ENCODE peak calls at places on chromosomes 12 and 14, in four cellular contexts. K is CD8-positive, alpha-beta memory T cell; W is stomach; N is mammary epithelial cell. Z is an unnamed sample. For H3K27me3, the result is how much of the 10 kb centered on the place peaks cover.

GRCh38 chr14:100140452-100141132 is 18.9 kb downstream of the DEGS2 start:
- DNase-seq in N (no peak), W (peak), K (no peak), Z (no peak)

GRCh38 chr14:102096569-102097188 is 9.8 kb upstream of the HSP90AA1 start:
- DNase-seq in W (peak), N (peak), K (peak), Z (no peak)

GRCh38 chr12:47736877-47737676 is 11.8 kb upstream of the ENDOU start:
- DNase-seq in K (no peak), W (peak), N (no peak), Z (no peak)

GRCh38 chr14:95432152-95433093 is 84.0 kb downstream of the SYNE3 start:
- DNase-seq in N (peak), K (no peak), W (peak), Z (no peak)

GRCh38 chr12:12047682-12048081 is 23.1 kb upstream of the BCL2L14 start:
- DNase-seq in K (no peak), N (no peak), W (no peak), Z (no peak)

GRCh38 chr14:36021926-36022325 is 154.6 kb downstream of the PTCSC3 start:
- DNase-seq in W (no peak), K (no peak), N (no peak), Z (no peak)

GRCh38 chr12:46699986-46700385 is 125.8 kb downstream of the SLC38A4 start:
- DNase-seq in W (no peak), N (no peak), K (no peak), Z (no peak)

GRCh38 chr12:53217049-53217929 is 10.2 kb upstream of the ITGB7 start:
- DNase-seq in N (peak), K (peak), W (peak), Z (no peak)

GRCh38 chr12:2083561-2083960 is 30.8 kb downstream of the CACNA1C start:
- DNase-seq in N (no peak), K (no peak), W (no peak), Z (no peak)

GRCh38 chr14:55754471-55754870 is 174.5 kb downstream of the KTN1 start:
- DNase-seq in W (no peak), N (peak), K (no peak), Z (no peak)

GRCh38 chr12:20561886-20562285 is 133.2 kb upstream of the SLCO1C1 start:
- DNase-seq in W (no peak), N (no peak), K (no peak), Z (no peak)

GRCh38 chr12:110245278-110245868 is 35.7 kb upstream of the ATP2A2 start:
- DNase-seq in N (no peak), W (peak), K (peak), Z (peak)

GRCh38 chr12:93944196-93944595 is 204.2 kb upstream of the PLXNC1 start:
- DNase-seq in K (no peak), W (no peak), N (no peak), Z (no peak)

GRCh38 chr12:28500373-28501024 is 310.2 kb downstream of the CCDC91 start:
- DNase-seq in N (no peak), W (no peak), K (no peak), Z (no peak)

GRCh38 chr12:90621927-90622326 is 333.0 kb downstream of the CCER1 start:
- DNase-seq in W (no peak), K (no peak), N (peak), Z (no peak)

GRCh38 chr12:127162902-127163301 is 1104.1 kb upstream of the TMEM132C start:
- DNase-seq in K (no peak), W (no peak), N (peak), Z (no peak)

GRCh38 chr12:117284160-117284559 is 77.3 kb downstream of the NOS1 start:
- DNase-seq in N (no peak), W (no peak), K (no peak), Z (no peak)

GRCh38 chr14:93857081-93857480 is 68.8 kb upstream of the PRIMA1 start:
- DNase-seq in K (no peak), W (no peak), N (no peak), Z (no peak)

GRCh38 chr14:31568151-31568550 is 6.9 kb downstream of the NUBPL start:
- DNase-seq in K (no peak), N (no peak), W (no peak), Z (no peak)

GRCh38 chr14:59529189-59529588 is 44.9 kb downstream of the JKAMP start:
- DNase-seq in K (no peak), W (no peak), N (no peak), Z (no peak)

GRCh38 chr14:72538387-72538786 is 355.5 kb downstream of the DPF3 start:
- DNase-seq in K (no peak), N (no peak), W (no peak), Z (no peak)

GRCh38 chr12:86787419-86787818 is 531.2 kb upstream of the MGAT4C start:
- DNase-seq in N (peak), K (no peak), W (no peak), Z (no peak)

GRCh38 chr14:31419179-31420012 is 954 bp downstream of the HEATR5A start:
- DNase-seq in N (no peak), K (no peak), W (no peak), Z (no peak)

GRCh38 chr12:77299910-77300772 is 234.8 kb upstream of the E2F7 start:
- DNase-seq in K (no peak), W (no peak), N (peak), Z (no peak)

GRCh38 chr12:754871-755562 is 2.6 kb downstream of the WNK1 start:
- DNase-seq in K (no peak), N (peak), W (no peak), Z (no peak)

GRCh38 chr12:109150124-109150640 is 33.8 kb downstream of the ACACB start:
- DNase-seq in W (no peak), K (no peak), N (no peak), Z (no peak)

GRCh38 chr12:79121486-79121885 is 256.9 kb downstream of the SYT1 start:
- DNase-seq in N (no peak), W (no peak), K (no peak), Z (no peak)

GRCh38 chr12:62484234-62484633 is 17.6 kb downstream of the MON2 start:
- DNase-seq in N (peak), K (no peak), W (no peak), Z (no peak)

GRCh38 chr14:88841741-88842140 is 17.3 kb downstream of the TTC8 start:
- DNase-seq in K (no peak), N (peak), W (no peak), Z (no peak)

GRCh38 chr12:131157739-131158138 is 204.0 kb downstream of the ADGRD1 start:
- DNase-seq in K (no peak), N (no peak), W (no peak), Z (no peak)

GRCh38 chr14:85319998-85320397 is 209.9 kb upstream of the FLRT2 start:
- DNase-seq in N (peak), K (no peak), W (no peak), Z (no peak)

GRCh38 chr12:43337571-43338497 is 214.2 kb downstream of the ADAMTS20 start:
- DNase-seq in K (no peak), N (peak), W (no peak), Z (no peak)

GRCh38 chr12:48811454-48812090 is 6.7 kb upstream of the CACNB3 start:
- DNase-seq in K (no peak), N (no peak), W (no peak), Z (no peak)

GRCh38 chr12:53561590-53561953 is 54.3 kb upstream of the NPFF start:
- DNase-seq in W (no peak), N (peak), K (no peak), Z (no peak)

GRCh38 chr14:94062344-94062904 is 18.6 kb downstream of the DDX24 start:
- DNase-seq in W (no peak), N (peak), K (no peak), Z (no peak)

GRCh38 chr12:98868538-98868937 is 223.4 kb downstream of the APAF1 start:
- DNase-seq in K (no peak), W (no peak), N (no peak), Z (no peak)

DNA sequence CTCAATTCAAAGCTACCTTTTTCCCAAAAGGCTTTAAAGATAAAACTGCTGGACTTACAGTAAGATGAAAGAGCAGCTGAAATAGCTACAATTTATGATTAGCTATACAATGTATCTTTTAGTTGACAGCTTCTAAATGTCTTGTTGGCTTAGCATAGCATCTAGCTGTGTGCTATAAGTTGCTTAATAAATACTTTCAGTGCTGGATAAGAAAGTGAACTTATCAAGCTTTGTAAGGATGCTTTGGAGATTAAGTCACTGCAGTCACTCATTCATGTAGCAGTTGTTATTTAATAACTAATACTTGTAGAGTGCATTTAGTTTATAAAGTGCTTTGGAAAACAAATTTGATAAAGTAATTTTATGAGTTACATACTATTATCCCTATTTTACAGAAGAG is 14.6 kb downstream of the CFAP54 start:
- DNase-seq in W (no peak), N (no peak), K (no peak), Z (no peak)
- H3K27ac ChIP-seq in W (no peak), N (no peak), K (no peak), Z (no peak)

GRCh38 chr12:49953146-49953545 is 2.6 kb downstream of the AQP2 start:
- DNase-seq in W (no peak), K (no peak), N (no peak), Z (no peak)
- H3K27me3 ChIP-seq in W (half or more), K (under half), N (under half), Z (under half)

GRCh38 chr14:68271996-68272395 is 452.4 kb downstream of the RAD51B start:
- DNase-seq in N (no peak), W (no peak), K (no peak), Z (no peak)

GRCh38 chr14:68268197-68268596 is 448.6 kb downstream of the RAD51B start:
- DNase-seq in W (no peak), N (no peak), K (no peak), Z (no peak)

GRCh38 chr14:68268719-68269118 is 449.1 kb downstream of the RAD51B start:
- DNase-seq in N (no peak), W (no peak), K (no peak), Z (no peak)

GRCh38 chr14:68269136-68269535 is 449.6 kb downstream of the RAD51B start:
- DNase-seq in N (no peak), K (no peak), W (no peak), Z (no peak)

GRCh38 chr14:68270342-68270741 is 450.8 kb downstream of the RAD51B start:
- DNase-seq in W (no peak), K (no peak), N (no peak), Z (no peak)
- H3K27ac ChIP-seq in W (no peak), K (no peak), N (no peak), Z (no peak)

GRCh38 chr12:124032265-124032886 is 59.4 kb downstream of the ZNF664 start:
- DNase-seq in K (no peak), W (peak), N (peak), Z (no peak)
- H3K27me3 ChIP-seq in K (under half), W (under half), N (under half), Z (under half)

DNA sequence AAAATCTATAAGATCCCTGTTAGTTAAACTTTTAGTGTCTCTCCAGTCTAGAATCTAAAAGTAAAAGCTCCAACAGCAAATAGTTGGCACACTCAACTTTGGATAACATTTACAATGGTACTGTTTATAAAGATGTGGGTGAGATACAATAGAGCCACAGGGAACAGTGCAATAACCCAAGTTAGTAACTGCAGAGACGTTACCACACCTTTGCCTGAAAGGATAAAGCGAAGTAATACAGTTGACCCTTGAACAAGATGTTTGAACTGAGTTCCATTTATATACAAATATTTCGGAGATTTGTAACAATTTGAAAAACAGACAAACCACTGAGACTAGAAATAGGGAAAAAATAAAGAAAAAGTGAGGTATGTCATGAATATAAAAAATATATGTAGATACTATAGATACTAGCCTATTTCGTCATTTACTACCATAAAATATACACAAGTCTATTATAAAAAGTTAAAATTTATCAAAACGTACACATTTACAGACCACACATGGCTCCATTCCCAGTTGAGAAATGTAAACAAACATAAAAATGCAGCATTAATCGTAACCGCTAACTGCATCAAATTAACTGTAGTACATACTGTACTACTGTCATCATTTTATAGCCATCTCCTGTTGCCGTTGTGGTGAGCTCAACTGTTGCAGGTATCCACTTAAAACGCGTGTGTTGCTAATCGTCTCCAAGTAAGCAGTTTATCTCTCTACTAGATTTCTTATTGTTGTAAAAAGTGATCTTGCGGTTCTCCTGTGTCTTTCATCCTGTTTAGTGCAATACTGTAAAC is 56.5 kb upstream of the HIF1A start:
- DNase-seq in N (no peak), W (no peak), K (no peak), Z (no peak)
- H3K27ac ChIP-seq in N (no peak), W (no peak), K (no peak), Z (no peak)

GRCh38 chr12:3992945-3993344 is 119.7 kb upstream of the PARP11 start:
- DNase-seq in W (no peak), K (no peak), N (no peak), Z (no peak)
- H3K27me3 ChIP-seq in W (under half), K (under half), N (under half), Z (under half)

GRCh38 chr14:22752422-22752821 is 14.1 kb upstream of the OXA1L start:
- DNase-seq in W (no peak), N (peak), K (no peak), Z (no peak)
- H3K27ac ChIP-seq in W (no peak), N (no peak), K (no peak), Z (no peak)

GRCh38 chr12:57476162-57476992 is 3.3 kb downstream of the ARHGAP9 start:
- DNase-seq in K (peak), W (peak), N (no peak), Z (no peak)

GRCh38 chr12:57479043-57479375 is 657 bp downstream of the ARHGAP9 start:
- DNase-seq in W (no peak), N (no peak), K (no peak), Z (no peak)

GRCh38 chr12:57475271-57476161 is 4.2 kb downstream of the ARHGAP9 start:
- DNase-seq in N (no peak), K (no peak), W (no peak), Z (no peak)

GRCh38 chr12:57477710-57478681 is 1.7 kb downstream of the ARHGAP9 start:
- DNase-seq in N (no peak), K (peak), W (no peak), Z (no peak)

GRCh38 chr12:57476993-57477709 is 2.5 kb downstream of the ARHGAP9 start:
- DNase-seq in K (no peak), W (no peak), N (no peak), Z (no peak)
- H3K27me3 ChIP-seq in K (under half), W (half or more), N (under half), Z (under half)

GRCh38 chr12:95218852-95219171 is 1.2 kb downstream of the VEZT start:
- DNase-seq in N (peak), K (peak), W (no peak), Z (no peak)

GRCh38 chr12:95220726-95221125 is 3.1 kb downstream of the VEZT start:
- DNase-seq in K (no peak), W (no peak), N (no peak), Z (no peak)

GRCh38 chr12:95217377-95218163 is at the start of the genes FGD6 and VEZT:
- DNase-seq in N (peak), W (peak), K (peak), Z (peak)

GRCh38 chr12:95218164-95218851 is 701 bp downstream of the VEZT start:
- DNase-seq in N (peak), K (no peak), W (no peak), Z (no peak)

DNA sequence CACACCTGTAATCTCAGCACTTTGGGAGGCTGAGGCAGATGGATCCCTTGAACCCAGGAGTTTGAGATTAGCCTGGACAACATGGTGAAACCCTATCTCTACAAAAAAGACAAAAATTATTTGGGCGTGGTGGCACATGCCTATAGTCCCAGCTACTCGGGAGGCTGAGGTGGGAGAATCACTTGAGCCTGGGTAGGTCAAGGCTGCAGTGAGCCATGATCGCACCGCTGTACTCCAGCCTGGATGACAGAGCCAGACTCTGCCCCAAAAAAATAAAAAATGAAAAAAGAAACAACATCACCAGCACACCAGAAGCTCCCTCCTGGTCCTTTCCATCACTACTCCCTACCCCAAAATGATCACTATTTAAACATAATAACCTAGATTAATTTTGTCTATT is 2.6 kb downstream of the VEZT start:
- DNase-seq in N (no peak), W (no peak), K (no peak), Z (no peak)
- H3K27ac ChIP-seq in N (peak), W (no peak), K (no peak), Z (no peak)

Z was measured in iPS DF 6.9.